ENCODE peak calls at places on chromosomes 12 and 14, in six cellular contexts. D is stimulated activated CD8-positive, alpha-beta memory T cell treated with anti-CD3 and anti-CD28 coated beads, Interleukin-12 subunit alpha, Interleukin-12 subunit beta, amount 100 ng/mL, for 1 hour; L is pulmonary artery endothelial cell; U is upper lobe of right lung; S is NCI-H1417; Q is T-helper 9 cell. H is an unnamed sample.

GRCh38 chr12:97359291-97359690 is 103.3 kb upstream of the RMST start:
- DNase-seq in D (no peak), S (no peak), L (no peak), U (no peak), Q (no peak), H (no peak)

GRCh38 chr12:10214131-10214876 is 1.6 kb downstream of the GABARAPL1 start:
- DNase-seq in D (no peak), L (no peak), S (no peak), U (no peak), Q (no peak), H (no peak)

GRCh38 chr12:22477166-22477893 is 67.0 kb downstream of the C2CD5 start:
- DNase-seq in D (no peak), U (no peak), L (no peak), Q (no peak), S (no peak), H (no peak)

GRCh38 chr12:121400332-121401139 is 618 bp downstream of the RNF34 start:
- DNase-seq in S (peak), L (no peak), D (peak), U (no peak), Q (peak), H (peak)

GRCh38 chr14:99971929-99972747 is 93.1 kb upstream of the EVL start:
- DNase-seq in S (peak), L (no peak), D (no peak), Q (no peak), U (peak), H (peak)

GRCh38 chr12:59874781-59875180 is 279.0 kb downstream of the SLC16A7 start:
- DNase-seq in S (no peak), U (no peak), D (no peak), L (no peak), Q (no peak), H (no peak)

GRCh38 chr12:112381421-112381897 is 772 bp downstream of the HECTD4 start:
- DNase-seq in S (no peak), Q (peak), L (no peak), D (no peak), U (no peak), H (peak)

GRCh38 chr12:106780010-106780625 is 5.6 kb downstream of the RIC8B start:
- DNase-seq in Q (no peak), S (peak), U (no peak), D (no peak), L (no peak), H (no peak)

GRCh38 chr12:47547077-47547476 is 158.8 kb downstream of the RPAP3 start:
- DNase-seq in D (no peak), Q (no peak), L (peak), S (no peak), U (no peak), H (no peak)

GRCh38 chr14:104600141-104600643 is 4.4 kb downstream of the TMEM179 start:
- DNase-seq in Q (no peak), L (no peak), S (peak), U (peak), D (no peak), H (peak)

GRCh38 chr12:76764856-76765255 is 941 bp downstream of the ZDHHC17 start:
- DNase-seq in U (no peak), Q (no peak), S (peak), L (no peak), D (no peak), H (peak)

GRCh38 chr12:72269491-72269890 is 2.7 kb upstream of the TRHDE start:
- DNase-seq in Q (no peak), D (no peak), S (no peak), U (no peak), L (no peak), H (no peak)

GRCh38 chr12:116484807-116485206 is 74.4 kb upstream of the MAP1LC3B2 start:
- DNase-seq in S (no peak), L (no peak), D (no peak), U (no peak), Q (no peak), H (no peak)

GRCh38 chr14:35332517-35333346 is 40.5 kb downstream of the PSMA6 start:
- DNase-seq in S (no peak), D (no peak), Q (no peak), L (no peak), U (peak), H (peak)

GRCh38 chr12:68119724-68120211 is 39.8 kb downstream of the IFNG start:
- DNase-seq in U (no peak), Q (no peak), L (no peak), S (peak), D (peak), H (no peak)